ENCODE peak calls at places on chromosomes 11 and 22, in nine cellular contexts. I, K, U, Q, Z, P, H, L and D are unnamed samples.

GRCh38 chr22:43820671-43821305 is 8.7 kb upstream of the EFCAB6 start:
- DNase-seq in H (no peak), L (no peak), Q (no peak), Z (no peak), U (no peak), K (no peak), I (no peak), P (no peak), D (no peak)

GRCh38 chr22:23530106-23530505 is 50.0 kb downstream of the IGLL1 start:
- DNase-seq in H (no peak), Z (no peak), I (peak; percentile 55), L (no peak), K (no peak), Q (no peak), U (peak; percentile 56), P (no peak), D (no peak)

GRCh38 chr22:22893891-22894739 is 6.5 kb downstream of the IGLL5 start:
- DNase-seq in Q (no peak), U (no peak), I (peak; percentile 47), H (no peak), Z (no peak), P (no peak), L (no peak), K (no peak), D (no peak)

GRCh38 chr22:42937164-42937854 is 77.6 kb downstream of the PACSIN2 start:
- DNase-seq in U (no peak), H (no peak), Z (peak; percentile 40), P (no peak), K (peak; percentile 63), Q (no peak), I (peak; percentile 81), L (no peak), D (no peak)

GRCh38 chr11:70365536-70365912 is 32.8 kb upstream of the CTTN start:
- DNase-seq in H (no peak), K (no peak), Z (no peak), L (no peak), P (no peak), I (no peak), U (no peak), Q (no peak), D (no peak)

GRCh38 chr11:25566298-25567200 is 765.4 kb upstream of the ANO3 start:
- DNase-seq in Q (no peak), U (peak; percentile 64), K (no peak), Z (peak; percentile 43), H (no peak), L (no peak), P (no peak), I (peak; percentile 64), D (no peak)

GRCh38 chr22:17903564-17904295 is 120.6 kb downstream of the MICAL3 start:
- DNase-seq in U (no peak), L (no peak), Z (no peak), K (no peak), P (peak; percentile 30), I (no peak), Q (no peak), H (no peak), D (no peak)

GRCh38 chr11:82754410-82754809 is 20.7 kb upstream of the FAM181B start:
- DNase-seq in K (no peak), U (no peak), L (no peak), Z (no peak), I (no peak), Q (no peak), H (no peak), P (no peak), D (no peak)

GRCh38 chr11:63250162-63251050 is 7.0 kb upstream of the SLC22A25 start:
- DNase-seq in H (no peak), P (no peak), Q (no peak), U (no peak), L (no peak), I (no peak), K (no peak), Z (no peak), D (no peak)

GRCh38 chr22:34812631-34813030 is 253.3 kb upstream of the ISX start:
- DNase-seq in L (no peak), P (no peak), H (no peak), U (no peak), Z (no peak), I (no peak), K (no peak), Q (no peak), D (no peak)

GRCh38 chr22:31091106-31091975 is 10.2 kb downstream of the SMTN start:
- DNase-seq in P (no peak), K (no peak), Q (no peak), I (peak; percentile 98), U (peak; percentile 43), L (no peak), H (no peak), Z (no peak), D (no peak)

GRCh38 chr11:62604460-62605130 is 2.9 kb upstream of the MTA2 start:
- DNase-seq in L (no peak), I (no peak), H (no peak), K (no peak), Q (no peak), P (no peak), Z (no peak), U (no peak), D (no peak)

GRCh38 chr22:27407369-27407985 is 394.1 kb downstream of the MN1 start:
- DNase-seq in U (no peak), H (no peak), P (no peak), Q (no peak), I (no peak), K (no peak), L (no peak), Z (no peak), D (no peak)

GRCh38 chr11:57645716-57646085 is 4.0 kb downstream of the YPEL4 start:
- DNase-seq in P (no peak), Q (no peak), Z (no peak), H (no peak), I (no peak), U (peak; percentile 54), K (no peak), L (no peak), D (no peak)

GRCh38 chr11:1436468-1437030 is 46.8 kb downstream of the BRSK2 start:
- DNase-seq in I (no peak), K (no peak), U (no peak), H (no peak), P (no peak), Q (no peak), Z (no peak), L (no peak), D (no peak)

GRCh38 chr11:59759900-59760299 is 4.7 kb downstream of the STX3 start:
- DNase-seq in L (no peak), H (no peak), P (no peak), K (no peak), Q (no peak), Z (no peak), U (no peak), I (no peak), D (no peak)

GRCh38 chr11:62295504-62295903 is 3.4 kb downstream of the SCGB1D4 start:
- DNase-seq in I (no peak), Q (no peak), U (no peak), P (no peak), H (no peak), K (peak; percentile 30), Z (no peak), L (no peak), D (no peak)

GRCh38 chr11:28566643-28567042 is 458.5 kb downstream of the METTL15 start:
- DNase-seq in U (peak; percentile 81), H (no peak), I (peak; percentile 72), K (peak; percentile 25), Q (no peak), Z (peak; percentile 73), L (no peak), P (peak; percentile 25), D (no peak)

GRCh38 chr11:26243426-26243825 is 88.5 kb upstream of the ANO3 start:
- DNase-seq in Z (no peak), U (no peak), K (no peak), H (no peak), I (no peak), L (no peak), P (no peak), Q (no peak), D (no peak)

GRCh38 chr11:95301497-95301896 is 70.5 kb upstream of the SESN3 start:
- DNase-seq in I (no peak), Z (no peak), K (no peak), L (no peak), Q (no peak), H (no peak), U (no peak), P (no peak), D (no peak)

GRCh38 chr11:660681-661444 is 23.8 kb downstream of the DRD4 start:
- DNase-seq in Z (no peak), K (no peak), I (no peak), L (no peak), P (no peak), Q (no peak), U (no peak), H (no peak), D (no peak)

GRCh38 chr11:119148855-119149370 is at the start of gene ABCG4:
- DNase-seq in L (no peak), P (no peak), H (no peak), K (peak; percentile 19), Z (peak; percentile 33), U (no peak), I (no peak), Q (no peak), D (no peak)

GRCh38 chr11:67119577-67120391 is 721 bp downstream of the KDM2A start:
- DNase-seq in I (peak; percentile 63), H (peak; percentile 6), Q (no peak), U (peak; percentile 51), Z (peak; percentile 43), L (no peak), P (no peak), K (peak; percentile 63), D (peak; percentile 11)

GRCh38 chr11:89168396-89168795 is 9.3 kb upstream of the TYR start:
- DNase-seq in K (no peak), H (no peak), Q (no peak), I (no peak), Z (no peak), P (no peak), L (no peak), U (no peak), D (no peak)

GRCh38 chr11:33687733-33688479 is 12.7 kb downstream of the C11orf91 start:
- DNase-seq in L (no peak), K (peak; percentile 79), Z (no peak), U (no peak), Q (peak; percentile 49), P (no peak), H (no peak), I (no peak), D (no peak)

GRCh38 chr11:128351168-128351567 is 236.2 kb downstream of the ETS1 start:
- DNase-seq in Z (no peak), U (no peak), Q (no peak), L (no peak), I (no peak), P (no peak), H (no peak), K (no peak), D (no peak)

GRCh38 chr11:107593941-107594340 is 3.0 kb downstream of the ELMOD1 start:
- DNase-seq in Z (no peak), I (no peak), H (no peak), K (no peak), L (no peak), P (no peak), U (no peak), Q (no peak), D (no peak)